ENCODE peak calls at places on chromosomes 13 and 19, in ten cellular contexts. Q, P, E, N, D, X, K, F, W and H are unnamed samples.

GRCh38 chr13:108070491-108070890 is 144.8 kb downstream of the LIG4 start:
- DNase-seq in Q (no peak), P (no peak), E (no peak), N (no peak), D (no peak), X (no peak), K (no peak), F (no peak), W (no peak), H (no peak)

GRCh38 chr13:90485441-90485840 is 862.0 kb upstream of the MIR17HG start:
- DNase-seq in Q (no peak), P (no peak), E (no peak), N (no peak), D (no peak), X (no peak), K (no peak), F (no peak), W (no peak), H (no peak)

GRCh38 chr13:91247768-91248167 is 99.7 kb upstream of the MIR17HG start:
- DNase-seq in Q (peak), P (no peak), E (peak), N (no peak), D (no peak), X (no peak), K (no peak), F (no peak), W (no peak), H (no peak)

GRCh38 chr13:97434417-97435296 is 688 bp downstream of the RAP2A start:
- DNase-seq in Q (peak), P (peak), E (peak), N (peak), D (peak), X (peak), K (peak), F (peak), W (peak), H (peak)

GRCh38 chr19:12778020-12778904 is 2.9 kb upstream of the HOOK2 start:
- DNase-seq in Q (peak), P (peak), E (peak), N (peak), D (peak), X (no peak), K (peak), F (no peak), W (no peak), H (peak)

GRCh38 chr19:11269408-11269807 is 7.1 kb upstream of the DOCK6 start:
- DNase-seq in Q (peak), P (no peak), E (no peak), N (no peak), D (no peak), X (no peak), K (no peak), F (no peak), W (no peak), H (no peak)

GRCh38 chr19:10517760-10518443 is 655 bp upstream of the S1PR5 start:
- DNase-seq in Q (no peak), P (no peak), E (no peak), N (no peak), D (no peak), X (no peak), K (no peak), F (no peak), W (no peak), H (no peak)

GRCh38 chr13:113585828-113586355 is 1.3 kb downstream of the TFDP1 start:
- DNase-seq in Q (no peak), P (no peak), E (no peak), N (no peak), D (no peak), X (no peak), K (peak), F (no peak), W (peak), H (no peak)

GRCh38 chr19:39949026-39949747 is 14.8 kb upstream of the FCGBP start:
- DNase-seq in Q (no peak), P (no peak), E (no peak), N (no peak), D (no peak), X (no peak), K (no peak), F (no peak), W (no peak), H (no peak)

GRCh38 chr13:42424182-42424581 is 149.8 kb upstream of the TNFSF11 start:
- DNase-seq in Q (no peak), P (no peak), E (no peak), N (no peak), D (no peak), X (no peak), K (no peak), F (no peak), W (no peak), H (no peak)

GRCh38 chr19:23665651-23666410 is 21.2 kb downstream of the ZNF675 start:
- DNase-seq in Q (no peak), P (no peak), E (no peak), N (no peak), D (no peak), X (no peak), K (no peak), F (no peak), W (no peak), H (no peak)
- H3K27ac ChIP-seq in Q (no peak), P (no peak), E (no peak), N (no peak), D (no peak), X (no peak), K (no peak), F (no peak), W (no peak), H (no peak)

GRCh38 chr19:3253270-3253669 is 28.8 kb downstream of the CELF5 start:
- DNase-seq in Q (no peak), P (no peak), E (no peak), N (no peak), D (no peak), X (no peak), K (no peak), F (no peak), W (no peak), H (no peak)
- TF ChIP-seq CTCF in Q (no peak), P (no peak), E (no peak), N (no peak), D (no peak), X (no peak), K (no peak), F (no peak), W (no peak), H (no peak)

DNA sequence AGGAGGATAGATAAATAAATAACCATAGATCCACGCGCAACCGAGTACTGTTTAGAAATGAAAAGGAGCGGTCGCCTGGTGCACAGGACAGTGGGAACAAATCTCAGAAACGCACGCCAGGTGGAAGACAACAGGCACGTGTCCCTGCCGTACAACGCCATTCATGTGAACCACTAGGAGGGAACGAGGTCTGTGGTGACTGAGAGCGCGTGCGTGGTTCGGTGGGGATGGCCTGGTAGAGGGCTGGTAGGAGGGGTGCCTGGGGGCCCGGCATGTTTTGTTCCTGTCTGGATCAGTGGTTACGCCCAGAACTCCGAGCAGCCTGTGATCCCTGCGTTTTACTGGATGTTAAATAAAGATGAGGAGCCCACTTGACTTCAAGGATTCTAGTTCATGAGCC is 111.9 kb downstream of the KDM4B start:
- DNase-seq in Q (no peak), P (no peak), E (no peak), N (no peak), D (no peak), X (no peak), K (no peak), F (no peak), W (no peak), H (no peak)
- H3K27ac ChIP-seq in Q (no peak), P (no peak), E (no peak), N (no peak), D (no peak), X (no peak), K (no peak), F (no peak), W (no peak), H (no peak)

DNA sequence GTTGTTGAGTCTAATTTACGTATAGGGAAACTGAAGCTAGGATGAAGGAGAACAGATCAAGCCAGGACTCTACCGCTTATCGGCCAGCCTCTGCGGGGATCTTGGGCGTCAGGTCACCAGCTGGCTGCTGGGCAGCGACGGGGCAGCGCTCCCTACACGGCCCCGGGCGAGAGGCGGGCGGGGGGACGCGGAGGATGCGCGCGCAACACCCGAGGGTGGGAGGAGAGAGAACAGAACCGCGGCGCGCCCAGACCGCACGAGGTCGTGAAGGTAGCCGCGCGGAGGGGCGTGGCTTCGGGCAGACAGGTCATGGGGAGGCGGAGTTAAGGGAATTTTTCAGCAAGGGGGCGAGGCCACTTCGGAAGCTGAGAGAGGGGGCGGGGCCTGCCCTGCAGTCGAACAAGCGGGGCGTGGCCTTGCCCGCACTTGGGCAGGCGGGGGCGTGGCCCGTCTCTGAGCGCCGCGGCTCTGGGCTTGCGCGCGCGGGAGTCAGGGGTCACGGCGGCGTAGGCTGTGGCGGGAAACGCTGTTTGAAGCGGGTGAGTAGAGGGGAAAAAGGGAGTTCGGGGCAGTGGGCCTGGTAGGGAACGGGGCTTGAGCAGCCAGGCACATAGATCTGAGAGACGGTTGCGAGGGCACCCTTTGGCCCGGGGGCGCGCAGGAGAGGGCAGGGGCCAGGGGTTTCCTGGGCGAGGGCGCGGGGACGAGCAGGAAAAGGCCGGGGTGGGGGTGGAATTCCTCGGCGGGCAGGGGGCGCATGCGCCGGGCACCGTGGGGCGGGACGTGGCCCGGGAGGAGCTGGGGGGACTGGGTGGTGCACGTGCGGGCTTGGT is at the start of gene POLD1:
- DNase-seq in Q (peak), P (peak), E (peak), N (peak), D (peak), X (peak), K (peak), F (peak), W (peak), H (peak)
- TF ChIP-seq CTCF in Q (no peak), P (no peak), E (no peak), N (no peak), D (no peak), X (peak), K (no peak), F (no peak), W (no peak), H (no peak)

GRCh38 chr19:14459703-14460102 is 15.5 kb downstream of the PTGER1 start:
- DNase-seq in Q (no peak), P (no peak), E (no peak), N (no peak), D (no peak), X (no peak), K (no peak), F (no peak), W (no peak), H (no peak)
- H3K27ac ChIP-seq in Q (no peak), P (no peak), E (no peak), N (no peak), D (no peak), X (no peak), K (no peak), F (no peak), W (no peak), H (no peak)